ENCODE peak calls at places on chromosomes 7 and 10, in five cellular contexts. One of them, this sample, is unnamed.

GRCh38 chr10:75034131-75034512 is 77.3 kb upstream of the SAMD8 start:
- DNase-seq in PC-3: peak
- DNase-seq in mammary epithelial cell: no peak
- DNase-seq in A673: no peak
- DNase-seq in HCT116: no peak
- DNase-seq in this sample: no peak

GRCh38 chr10:26157734-26158133 is 58.8 kb upstream of the GAD2 start:
- DNase-seq in PC-3: no peak
- DNase-seq in mammary epithelial cell: no peak
- DNase-seq in A673: peak
- DNase-seq in HCT116: no peak
- DNase-seq in this sample: no peak

GRCh38 chr10:33376976-33377657 is 42.6 kb upstream of the NRP1 start:
- DNase-seq in PC-3: peak
- DNase-seq in mammary epithelial cell: peak
- DNase-seq in A673: peak
- DNase-seq in HCT116: peak
- DNase-seq in this sample: peak

GRCh38 chr7:157508477-157508881 is 171.7 kb downstream of the DNAJB6 start:
- DNase-seq in PC-3: no peak
- DNase-seq in mammary epithelial cell: no peak
- DNase-seq in A673: no peak
- DNase-seq in HCT116: no peak
- DNase-seq in this sample: no peak

GRCh38 chr10:104277785-104278184 is 8.8 kb downstream of the GSTO2 start:
- DNase-seq in PC-3: peak
- DNase-seq in mammary epithelial cell: no peak
- DNase-seq in A673: no peak
- DNase-seq in HCT116: no peak
- DNase-seq in this sample: no peak

GRCh38 chr7:24978837-24979469 is 1.0 kb downstream of the OSBPL3 start:
- DNase-seq in PC-3: peak
- DNase-seq in mammary epithelial cell: peak
- DNase-seq in A673: peak
- DNase-seq in HCT116: no peak
- DNase-seq in this sample: peak

GRCh38 chr10:6563720-6564119 is 16.4 kb downstream of the PRKCQ start:
- DNase-seq in PC-3: no peak
- DNase-seq in mammary epithelial cell: no peak
- DNase-seq in A673: no peak
- DNase-seq in HCT116: no peak
- DNase-seq in this sample: no peak

GRCh38 chr7:87146740-87147386 is 5.4 kb upstream of the DMTF1 start:
- DNase-seq in PC-3: no peak
- DNase-seq in mammary epithelial cell: no peak
- DNase-seq in A673: no peak
- DNase-seq in HCT116: no peak
- DNase-seq in this sample: no peak

GRCh38 chr10:132458595-132459251 is 61.7 kb downstream of the PWWP2B start:
- DNase-seq in PC-3: peak
- DNase-seq in mammary epithelial cell: no peak
- DNase-seq in A673: peak
- DNase-seq in HCT116: no peak
- DNase-seq in this sample: no peak

GRCh38 chr10:85995791-85996190 is 370.8 kb downstream of the GRID1 start:
- DNase-seq in PC-3: peak
- DNase-seq in mammary epithelial cell: peak
- DNase-seq in A673: peak
- DNase-seq in HCT116: peak
- DNase-seq in this sample: peak

GRCh38 chr10:93277360-93277759 is 203.7 kb downstream of the CYP26A1 start:
- DNase-seq in PC-3: no peak
- DNase-seq in mammary epithelial cell: no peak
- DNase-seq in A673: no peak
- DNase-seq in HCT116: no peak
- DNase-seq in this sample: no peak

GRCh38 chr10:129809431-129809830 is 154.6 kb downstream of the EBF3 start:
- DNase-seq in PC-3: no peak
- DNase-seq in mammary epithelial cell: no peak
- DNase-seq in A673: no peak
- DNase-seq in HCT116: no peak
- DNase-seq in this sample: no peak

DNA sequence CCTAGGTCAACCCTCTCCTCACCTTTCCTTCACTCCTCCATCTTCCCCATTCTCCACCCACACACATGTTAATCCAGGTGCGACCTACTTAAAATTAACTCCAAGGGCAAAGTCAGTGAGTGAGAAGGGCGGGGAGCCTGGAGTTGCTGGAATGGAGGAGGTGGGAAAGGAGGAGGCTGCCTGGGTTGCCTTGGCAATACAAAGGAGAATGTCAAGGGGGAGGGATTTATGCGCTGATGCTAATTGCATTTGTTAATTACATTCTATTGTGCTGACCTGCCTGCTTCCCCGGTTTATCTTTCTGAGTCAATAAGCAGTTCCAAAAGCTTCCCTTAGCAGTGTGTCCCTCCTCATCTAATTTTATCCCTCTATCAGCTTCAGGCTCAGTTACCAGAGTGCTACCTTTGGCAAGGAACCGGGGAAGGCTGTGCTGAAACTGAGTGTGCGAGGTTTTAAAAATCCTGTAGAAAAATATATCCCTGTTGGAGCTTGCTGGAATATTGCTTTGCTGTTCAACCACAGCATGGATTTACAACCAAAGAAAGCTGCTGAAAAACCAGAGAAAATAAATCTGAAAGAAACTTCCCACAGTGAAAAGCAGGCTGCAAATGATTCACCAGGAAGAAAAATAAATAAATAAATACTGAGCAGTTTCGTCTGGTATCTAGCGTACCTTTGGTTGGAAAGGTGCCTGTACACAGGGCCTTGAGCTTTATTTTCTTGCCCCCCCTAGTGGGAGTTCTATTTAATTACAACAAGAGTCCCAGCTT is 113.2 kb upstream of the DGKB start:
- DNase-seq in PC-3: peak
- DNase-seq in mammary epithelial cell: peak
- DNase-seq in A673: peak
- DNase-seq in HCT116: peak
- DNase-seq in this sample: peak
- TF ChIP-seq CTCF in PC-3: peak
- TF ChIP-seq CTCF in mammary epithelial cell: peak
- TF ChIP-seq CTCF in A673: peak
- TF ChIP-seq CTCF in HCT116: peak
- TF ChIP-seq CTCF in this sample: peak

GRCh38 chr10:49679480-49679893 is at the start of gene C10orf53:
- DNase-seq in PC-3: no peak
- DNase-seq in mammary epithelial cell: peak
- DNase-seq in A673: peak
- DNase-seq in HCT116: no peak
- DNase-seq in this sample: peak

GRCh38 chr10:49682879-49683278 is 3.4 kb downstream of the C10orf53 start:
- DNase-seq in PC-3: no peak
- DNase-seq in mammary epithelial cell: no peak
- DNase-seq in A673: no peak
- DNase-seq in HCT116: no peak
- DNase-seq in this sample: no peak

DNA sequence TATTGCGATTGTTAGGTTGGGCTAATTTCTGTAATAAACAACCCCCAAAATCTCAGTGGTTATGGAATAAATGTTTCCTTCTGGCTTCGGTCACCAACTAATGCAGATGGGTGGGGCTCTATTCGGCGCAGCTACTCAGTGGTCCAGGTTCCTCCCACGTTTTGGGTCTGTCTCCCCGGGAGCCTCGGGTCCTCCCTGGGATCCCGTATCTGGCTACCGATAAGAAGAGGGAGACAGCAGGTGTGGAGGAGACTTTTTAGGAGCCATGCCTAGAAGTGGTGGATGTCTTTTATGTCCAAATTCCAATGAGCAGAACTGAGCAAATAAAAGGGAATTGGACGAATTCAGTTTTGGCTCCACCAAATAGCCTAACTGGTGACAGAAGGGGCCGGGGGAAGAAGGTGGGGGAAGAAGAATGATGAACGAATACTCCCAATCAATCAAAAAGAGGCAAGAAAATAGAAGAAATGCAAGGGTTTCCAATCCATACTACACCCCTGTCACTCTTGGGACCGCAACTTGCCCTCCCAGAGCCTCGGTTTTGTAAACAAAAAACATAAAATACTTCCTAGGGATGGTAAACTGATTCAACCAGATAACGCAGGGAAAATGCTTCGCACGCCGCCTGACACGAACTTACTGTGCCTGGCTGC is 498 bp upstream of the C10orf53 start:
- DNase-seq in PC-3: no peak
- DNase-seq in mammary epithelial cell: no peak
- DNase-seq in A673: no peak
- DNase-seq in HCT116: no peak
- DNase-seq in this sample: no peak
- H3K27ac ChIP-seq in PC-3: no peak
- H3K27ac ChIP-seq in mammary epithelial cell: no peak
- H3K27ac ChIP-seq in A673: no peak
- H3K27ac ChIP-seq in HCT116: no peak
- H3K27ac ChIP-seq in this sample: no peak

GRCh38 chr7:155467846-155468821 is 10.2 kb downstream of the EN2 start:
- DNase-seq in PC-3: no peak
- DNase-seq in mammary epithelial cell: no peak
- DNase-seq in A673: peak
- DNase-seq in HCT116: no peak
- DNase-seq in this sample: no peak
- TF ChIP-seq EZH2 in PC-3: no peak
- TF ChIP-seq EZH2 in mammary epithelial cell: peak
- TF ChIP-seq EZH2 in A673: peak
- TF ChIP-seq EZH2 in HCT116: no peak
- TF ChIP-seq EZH2 in this sample: peak

DNA sequence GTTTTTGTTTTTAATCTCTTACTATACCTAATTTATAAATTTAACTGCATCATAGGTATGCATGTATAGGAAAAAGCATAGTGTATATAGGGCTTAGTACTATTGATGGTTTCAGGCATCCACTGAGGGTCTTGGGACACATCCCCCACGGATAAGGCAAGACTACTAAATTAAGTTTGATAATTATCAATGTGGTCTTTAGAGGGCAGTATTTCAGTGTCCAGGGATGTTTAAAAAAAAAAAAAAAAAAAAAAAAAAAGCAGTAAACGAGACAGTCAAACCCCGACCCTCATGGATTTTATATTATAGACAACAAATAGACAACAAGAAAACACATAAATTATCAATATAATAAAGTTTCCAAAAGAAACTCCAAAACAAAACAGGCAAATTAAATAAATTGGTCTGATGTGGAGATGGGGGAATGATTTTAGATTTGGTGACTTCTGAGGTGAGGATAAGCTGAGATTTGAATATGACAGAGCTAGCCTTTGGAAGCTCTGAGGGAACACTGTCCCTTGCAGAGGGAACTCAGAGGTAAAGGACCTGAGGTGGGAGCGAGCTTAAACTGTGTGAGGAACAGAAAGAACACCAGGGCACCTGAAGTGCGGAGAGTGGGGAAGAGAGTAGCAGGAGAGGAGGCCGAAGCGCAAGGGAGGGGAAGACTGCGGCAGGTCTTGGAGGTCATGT is 14.8 kb downstream of the ACSM6 start:
- DNase-seq in PC-3: peak
- DNase-seq in mammary epithelial cell: no peak
- DNase-seq in A673: peak
- DNase-seq in HCT116: peak
- DNase-seq in this sample: no peak
- TF ChIP-seq CTCF in PC-3: peak
- TF ChIP-seq CTCF in mammary epithelial cell: peak
- TF ChIP-seq CTCF in A673: peak
- TF ChIP-seq CTCF in HCT116: peak
- TF ChIP-seq CTCF in this sample: peak

DNA sequence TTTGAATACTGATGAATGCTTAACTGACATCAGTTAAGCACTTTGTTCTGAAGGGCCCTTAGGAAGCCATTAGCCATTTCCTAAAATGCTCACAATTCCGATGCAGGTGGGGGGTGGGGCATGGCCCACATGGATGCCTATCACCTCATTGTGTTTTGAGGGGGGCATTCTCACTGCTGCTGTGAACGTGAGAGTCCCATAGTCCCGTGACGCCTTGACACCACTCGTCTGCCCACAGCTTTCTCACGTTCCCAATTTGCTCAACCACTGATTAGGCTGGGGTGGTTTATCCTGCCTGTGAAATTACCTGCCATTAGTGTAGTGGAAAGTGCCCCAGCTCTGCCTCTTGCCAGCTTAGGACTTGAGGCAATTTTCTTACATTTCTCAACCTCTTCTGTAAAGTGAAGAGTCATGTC is 31.9 kb downstream of the DUSP5 start:
- DNase-seq in PC-3: no peak
- DNase-seq in mammary epithelial cell: no peak
- DNase-seq in A673: peak
- DNase-seq in HCT116: no peak
- DNase-seq in this sample: no peak
- H3K27ac ChIP-seq in PC-3: peak
- H3K27ac ChIP-seq in mammary epithelial cell: no peak
- H3K27ac ChIP-seq in A673: peak
- H3K27ac ChIP-seq in HCT116: peak
- H3K27ac ChIP-seq in this sample: peak

GRCh38 chr10:22346087-22346661 is 878 bp downstream of the SPAG6 start:
- DNase-seq in PC-3: no peak
- DNase-seq in mammary epithelial cell: no peak
- DNase-seq in A673: no peak
- DNase-seq in HCT116: no peak
- DNase-seq in this sample: no peak
- TF ChIP-seq EZH2 in PC-3: no peak
- TF ChIP-seq EZH2 in mammary epithelial cell: peak
- TF ChIP-seq EZH2 in A673: no peak
- TF ChIP-seq EZH2 in HCT116: no peak
- TF ChIP-seq EZH2 in this sample: no peak

GRCh38 chr10:43255644-43256431 is 11.0 kb downstream of the RASGEF1A start:
- DNase-seq in PC-3: peak
- DNase-seq in mammary epithelial cell: no peak
- DNase-seq in A673: peak
- DNase-seq in HCT116: peak
- DNase-seq in this sample: no peak
- TF ChIP-seq CTCF in PC-3: peak
- TF ChIP-seq CTCF in mammary epithelial cell: peak
- TF ChIP-seq CTCF in A673: peak
- TF ChIP-seq CTCF in HCT116: peak
- TF ChIP-seq CTCF in this sample: peak

This sample was measured in fibroblast of lung.